ENCODE peak calls at places on chromosomes 16 and 17, in four cellular contexts. X, E, A and Z are unnamed samples. For H3K4me1, the result is how much of the 10 kb centered on the place peaks cover.

GRCh38 chr17:41507315-41507880 is 2.0 kb upstream of the KRT13 start:
- DNase-seq in X (no peak), E (no peak), A (no peak), Z (no peak)

GRCh38 chr16:86709902-86710601 is 131.7 kb downstream of the FOXL1 start:
- DNase-seq in X (no peak), E (no peak), A (no peak), Z (no peak)

GRCh38 chr17:14124854-14125253 is 55.5 kb downstream of the COX10 start:
- DNase-seq in X (no peak), E (no peak), A (no peak), Z (no peak)

GRCh38 chr17:79156463-79157095 is 82.0 kb downstream of the ENGASE start:
- DNase-seq in X (no peak), E (no peak), A (no peak), Z (no peak)

GRCh38 chr16:29029168-29029994 is 44.5 kb downstream of the LAT start:
- DNase-seq in X (no peak), E (no peak), A (no peak), Z (no peak)

GRCh38 chr16:84665843-84666242 is 17.5 kb downstream of the KLHL36 start:
- DNase-seq in X (no peak), E (no peak), A (no peak), Z (no peak)

GRCh38 chr16:12111223-12111622 is 134.7 kb downstream of the SNX29 start:
- DNase-seq in X (no peak), E (no peak), A (no peak), Z (no peak)

GRCh38 chr17:83137523-83137922 is 58.1 kb downstream of the METRNL start:
- DNase-seq in X (no peak), E (no peak), A (no peak), Z (no peak)

GRCh38 chr16:11396241-11397048 is 51.2 kb downstream of the RMI2 start:
- DNase-seq in X (peak), E (peak), A (peak), Z (peak)

GRCh38 chr17:42116705-42117396 is 4.3 kb downstream of the KAT2A start:
- DNase-seq in X (peak), E (peak), A (peak), Z (peak)

GRCh38 chr16:57279780-57280638 is 4.5 kb downstream of the PLLP start:
- DNase-seq in X (no peak), E (no peak), A (peak), Z (no peak)

GRCh38 chr17:61774724-61775123 is 88.6 kb downstream of the BRIP1 start:
- DNase-seq in X (no peak), E (no peak), A (no peak), Z (no peak)
- H3K4me1 ChIP-seq in X (under half), E (under half), A (under half), Z (under half)

GRCh38 chr16:75416904-75417565 is 16.3 kb downstream of the CFDP1 start:
- DNase-seq in X (no peak), E (no peak), A (no peak), Z (no peak)

GRCh38 chr16:75415169-75415908 is 18.0 kb downstream of the CFDP1 start:
- DNase-seq in X (no peak), E (no peak), A (no peak), Z (no peak)

GRCh38 chr16:75421820-75422126 is 11.5 kb downstream of the CFDP1 start:
- DNase-seq in X (no peak), E (no peak), A (no peak), Z (no peak)

GRCh38 chr16:75424096-75424762 is 9.1 kb downstream of the CFDP1 start:
- DNase-seq in X (no peak), E (no peak), A (no peak), Z (no peak)

GRCh38 chr16:75420987-75421819 is 12.1 kb downstream of the CFDP1 start:
- DNase-seq in X (peak), E (no peak), A (peak), Z (peak)
- TF ChIP-seq POLR2A in X (no peak), E (no peak), A (no peak), Z (no peak)

DNA sequence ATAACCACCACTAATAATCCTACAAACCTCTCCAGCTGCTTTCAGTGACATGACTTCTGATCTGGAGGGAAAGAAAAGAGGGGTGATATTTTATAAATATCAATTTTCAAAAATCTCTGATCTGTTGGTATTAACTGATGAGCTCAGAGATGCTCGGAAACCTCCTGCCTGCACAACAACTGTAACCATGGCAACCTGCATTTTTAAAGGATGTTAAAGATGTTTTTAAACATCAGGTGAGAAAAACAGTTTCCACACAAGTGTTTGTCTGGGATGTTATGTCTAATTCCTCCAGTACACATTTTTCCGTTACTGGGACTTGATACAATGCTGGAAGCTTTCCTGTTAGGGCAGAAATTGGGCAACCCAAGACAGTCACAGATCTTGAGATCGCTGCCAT is 533.8 kb downstream of the CDH13 start:
- DNase-seq in X (no peak), E (no peak), A (no peak), Z (no peak)
- H3K4me1 ChIP-seq in X (under half), E (under half), A (under half), Z (under half)

GRCh38 chr17:81858170-81858966 is 2.0 kb downstream of the P4HB start:
- DNase-seq in X (no peak), E (no peak), A (no peak), Z (no peak)
- TF ChIP-seq POLR2A in X (no peak), E (no peak), A (no peak), Z (no peak)

DNA sequence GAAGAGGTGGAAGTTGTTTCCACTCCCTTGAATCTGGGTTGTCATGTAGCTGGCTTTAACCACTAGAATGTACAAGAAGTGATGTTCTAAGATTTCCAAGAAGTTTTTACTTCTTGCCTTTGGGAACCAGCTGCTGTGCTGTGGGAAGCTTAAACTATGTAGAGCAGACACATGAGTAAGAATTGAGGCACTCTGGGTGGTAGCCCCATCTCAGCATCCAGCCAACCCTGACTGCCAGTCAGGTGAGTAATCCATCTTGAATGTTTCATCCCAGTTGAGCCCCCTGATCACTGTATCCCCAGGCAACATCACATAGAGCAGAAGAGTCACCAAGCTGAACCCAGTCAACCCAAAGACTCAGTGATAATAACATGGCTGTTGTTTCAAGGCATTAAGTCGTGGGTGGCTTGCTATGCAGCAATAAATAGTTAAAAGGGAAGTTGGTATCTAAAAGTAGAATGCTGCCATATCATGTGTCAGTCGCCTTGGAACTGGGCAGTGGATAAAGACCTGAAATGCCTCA is 62.8 kb upstream of the GPR139 start:
- DNase-seq in X (no peak), E (no peak), A (no peak), Z (no peak)
- H3K4me1 ChIP-seq in X (under half), E (under half), A (under half), Z (under half)